ENCODE peak calls at places on chromosomes 6 and 20, in five cellular contexts. A is colonic mucosa, C is left lung, G is Panc1, S is fibroblast of lung. T is an unnamed sample. For H3K4me1, the result is how much of the 10 kb centered on the place peaks cover.

GRCh38 chr6:3966426-3966825 is 112.5 kb downstream of the FAM217A start:
- DNase-seq in A (no peak), C (no peak), G (no peak), S (no peak), T (no peak)

GRCh38 chr6:3383525-3383924 is 73.3 kb downstream of the SLC22A23 start:
- DNase-seq in A (peak), C (no peak), G (no peak), S (peak), T (peak)

GRCh38 chr6:53701333-53702073 is 35.9 kb upstream of the KLHL31 start:
- DNase-seq in A (no peak), C (no peak), G (no peak), S (no peak), T (no peak)

GRCh38 chr6:167742719-167743303 is 83.9 kb upstream of the AFDN start:
- DNase-seq in A (no peak), C (no peak), G (no peak), S (no peak), T (no peak)

GRCh38 chr20:20627471-20627870 is 85.0 kb downstream of the RALGAPA2 start:
- DNase-seq in A (no peak), C (no peak), G (no peak), S (no peak), T (no peak)

GRCh38 chr20:37283530-37284195 is 5.8 kb upstream of the MANBAL start:
- DNase-seq in A (no peak), C (no peak), G (no peak), S (no peak), T (no peak)

GRCh38 chr20:38190166-38190565 is 25.1 kb upstream of the TGM2 start:
- DNase-seq in A (no peak), C (no peak), G (no peak), S (no peak), T (no peak)

GRCh38 chr6:125944896-125945295 is 11.7 kb upstream of the HINT3 start:
- DNase-seq in A (no peak), C (no peak), G (no peak), S (no peak), T (no peak)

GRCh38 chr20:44861547-44862006 is 23.9 kb upstream of the YWHAB start:
- DNase-seq in A (no peak), C (no peak), G (no peak), S (peak), T (peak)

GRCh38 chr6:14354919-14355572 is 237.5 kb downstream of the CD83 start:
- DNase-seq in A (peak), C (peak), G (no peak), S (peak), T (peak)

GRCh38 chr20:24639167-24639548 is 169.7 kb downstream of the SYNDIG1 start:
- DNase-seq in A (no peak), C (no peak), G (no peak), S (no peak), T (no peak)

GRCh38 chr6:112221561-112221960 is 32.8 kb downstream of the LAMA4 start:
- DNase-seq in A (no peak), C (no peak), G (no peak), S (peak), T (no peak)

GRCh38 chr20:20466341-20466879 is 98.5 kb downstream of the INSM1 start:
- DNase-seq in A (no peak), C (no peak), G (no peak), S (peak), T (no peak)

GRCh38 chr6:11043961-11044711 is at the start of gene ELOVL2:
- DNase-seq in A (no peak), C (no peak), G (no peak), S (peak), T (no peak)

GRCh38 chr6:96391776-96392175 is 129.8 kb upstream of the UFL1 start:
- DNase-seq in A (no peak), C (no peak), G (no peak), S (peak), T (peak)

GRCh38 chr6:96394727-96395126 is 126.9 kb upstream of the UFL1 start:
- DNase-seq in A (no peak), C (no peak), G (no peak), S (peak), T (no peak)
- TF ChIP-seq CTCF in A (no peak), C (no peak), G (peak), S (no peak), T (peak)

GRCh38 chr20:50790651-50791277 is 4.1 kb upstream of the BCAS4 start:
- DNase-seq in A (peak), C (peak), G (peak), S (peak), T (peak)
- H3K4me3 ChIP-seq in A (no peak), C (no peak), G (no peak), S (no peak), T (peak)

DNA sequence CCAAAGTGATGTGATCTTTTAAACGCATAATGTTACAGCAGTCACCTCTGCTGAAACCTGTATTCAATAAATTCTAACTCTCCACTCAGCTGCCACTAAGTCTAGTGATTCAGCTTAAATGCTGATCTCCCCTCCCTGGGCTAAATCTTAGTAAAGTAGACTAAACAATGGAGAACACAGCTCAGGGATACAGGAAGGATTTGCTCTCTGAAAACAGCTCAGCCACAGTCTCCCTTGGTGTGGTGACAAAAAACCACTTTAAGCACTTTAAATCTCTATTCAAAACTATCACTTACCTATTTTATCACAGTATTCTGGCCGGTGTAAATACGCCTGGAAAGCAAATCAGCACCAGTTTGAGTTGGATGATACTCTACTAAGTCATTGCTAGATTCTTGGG is 130.6 kb downstream of the RFX6 start:
- DNase-seq in A (no peak), C (no peak), G (no peak), S (no peak), T (no peak)
- H3K4me1 ChIP-seq in A (under half), C (under half), G (under half), S (under half), T (under half)

GRCh38 chr20:688809-689208 is 13.2 kb upstream of the SCRT2 start:
- DNase-seq in A (no peak), C (no peak), G (no peak), S (peak), T (no peak)
- TF ChIP-seq CTCF in A (no peak), C (no peak), G (no peak), S (no peak), T (no peak)

GRCh38 chr20:63357921-63358905 is 2.9 kb downstream of the CHRNA4 start:
- DNase-seq in A (no peak), C (no peak), G (no peak), S (no peak), T (peak)

GRCh38 chr20:63360850-63361497 is at the start of gene CHRNA4:
- DNase-seq in A (no peak), C (no peak), G (no peak), S (no peak), T (no peak)

GRCh38 chr20:63361507-63362425 is 617 bp upstream of the CHRNA4 start:
- DNase-seq in A (no peak), C (no peak), G (no peak), S (no peak), T (no peak)

GRCh38 chr20:63359164-63359934 is 1.8 kb downstream of the CHRNA4 start:
- DNase-seq in A (no peak), C (no peak), G (no peak), S (no peak), T (no peak)

GRCh38 chr20:63359937-63360849 is 956 bp downstream of the CHRNA4 start:
- DNase-seq in A (no peak), C (no peak), G (no peak), S (no peak), T (no peak)
- H3K4me3 ChIP-seq in A (no peak), C (no peak), G (no peak), S (no peak), T (no peak)

DNA sequence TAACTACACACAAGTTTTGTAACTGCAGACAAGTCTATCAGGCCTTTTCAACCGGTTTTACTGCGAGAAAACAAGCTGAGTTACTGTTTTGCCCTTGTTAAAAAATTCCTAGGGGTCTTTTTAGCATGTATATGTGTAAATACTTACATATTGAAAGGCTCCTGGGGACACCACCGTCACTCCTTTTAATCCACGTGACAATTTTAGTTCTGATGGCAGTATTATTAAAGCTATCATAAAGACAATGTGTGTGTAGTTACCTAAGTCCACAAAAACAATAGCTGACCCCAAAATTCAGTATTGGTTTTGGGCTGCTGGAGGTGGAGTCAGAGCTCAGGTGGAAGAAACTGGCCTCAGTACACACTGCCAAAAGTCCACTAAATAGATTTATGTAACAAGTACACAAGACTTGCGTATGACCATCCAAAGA is 41.3 kb upstream of the HFE start:
- DNase-seq in A (no peak), C (no peak), G (no peak), S (no peak), T (no peak)
- H3K4me1 ChIP-seq in A (under half), C (under half), G (under half), S (under half), T (under half)